ENCODE peak calls at places on chromosomes 16 and 17, in nine cellular contexts. One of them, this sample, is unnamed.

GRCh38 chr16:22284637-22285515 is 12.3 kb upstream of the POLR3E start:
- DNase-seq in right atrium auricular region: no peak
- DNase-seq in NCI-H1417: no peak
- DNase-seq in globus pallidus: no peak
- DNase-seq in hypothalamus: no peak
- DNase-seq in hepatocyte: no peak
- DNase-seq in activated CD8-positive, alpha-beta T cell treated with anti-CD3 and anti-CD28 coated beads for 36 hours: no peak
- DNase-seq in H54: no peak
- DNase-seq in OCI-M1: no peak
- DNase-seq in this sample: no peak

GRCh38 chr17:78381601-78382168 is 3.2 kb downstream of the PGS1 start:
- DNase-seq in right atrium auricular region: no peak
- DNase-seq in globus pallidus: no peak
- DNase-seq in H54: no peak
- DNase-seq in hepatocyte: no peak
- DNase-seq in hypothalamus: no peak
- DNase-seq in NCI-H1417: no peak
- DNase-seq in activated CD8-positive, alpha-beta T cell treated with anti-CD3 and anti-CD28 coated beads for 36 hours: peak; percentile 66
- DNase-seq in OCI-M1: peak; percentile 39
- DNase-seq in this sample: no peak

GRCh38 chr16:49183911-49184310 is 97.7 kb downstream of the CBLN1 start:
- DNase-seq in OCI-M1: peak; percentile 1
- DNase-seq in hepatocyte: peak; percentile 49
- DNase-seq in right atrium auricular region: no peak
- DNase-seq in globus pallidus: no peak
- DNase-seq in NCI-H1417: peak; percentile 26
- DNase-seq in hypothalamus: no peak
- DNase-seq in H54: peak; percentile 23
- DNase-seq in activated CD8-positive, alpha-beta T cell treated with anti-CD3 and anti-CD28 coated beads for 36 hours: peak; percentile 2
- DNase-seq in this sample: peak; percentile 28

GRCh38 chr17:4607261-4607731 is 23.0 kb downstream of the SMTNL2 start:
- DNase-seq in right atrium auricular region: no peak
- DNase-seq in NCI-H1417: no peak
- DNase-seq in OCI-M1: no peak
- DNase-seq in hepatocyte: no peak
- DNase-seq in hypothalamus: no peak
- DNase-seq in H54: no peak
- DNase-seq in activated CD8-positive, alpha-beta T cell treated with anti-CD3 and anti-CD28 coated beads for 36 hours: no peak
- DNase-seq in globus pallidus: no peak
- DNase-seq in this sample: no peak

GRCh38 chr16:75282811-75283281 is 31.4 kb upstream of the BCAR1 start:
- DNase-seq in globus pallidus: no peak
- DNase-seq in H54: no peak
- DNase-seq in hepatocyte: no peak
- DNase-seq in right atrium auricular region: no peak
- DNase-seq in hypothalamus: no peak
- DNase-seq in OCI-M1: no peak
- DNase-seq in NCI-H1417: peak; percentile 25
- DNase-seq in activated CD8-positive, alpha-beta T cell treated with anti-CD3 and anti-CD28 coated beads for 36 hours: no peak
- DNase-seq in this sample: peak; percentile 20

GRCh38 chr16:19919142-19919541 is 34.5 kb upstream of the GPRC5B start:
- DNase-seq in hypothalamus: no peak
- DNase-seq in hepatocyte: no peak
- DNase-seq in activated CD8-positive, alpha-beta T cell treated with anti-CD3 and anti-CD28 coated beads for 36 hours: no peak
- DNase-seq in right atrium auricular region: no peak
- DNase-seq in NCI-H1417: no peak
- DNase-seq in OCI-M1: no peak
- DNase-seq in H54: no peak
- DNase-seq in globus pallidus: no peak
- DNase-seq in this sample: no peak

GRCh38 chr16:50800074-50800473 is 58.2 kb downstream of the CYLD start:
- DNase-seq in hypothalamus: no peak
- DNase-seq in right atrium auricular region: no peak
- DNase-seq in OCI-M1: no peak
- DNase-seq in NCI-H1417: no peak
- DNase-seq in hepatocyte: no peak
- DNase-seq in globus pallidus: no peak
- DNase-seq in activated CD8-positive, alpha-beta T cell treated with anti-CD3 and anti-CD28 coated beads for 36 hours: no peak
- DNase-seq in H54: no peak
- DNase-seq in this sample: no peak

GRCh38 chr17:82346342-82347300 is 12.4 kb upstream of the TEX19 start:
- DNase-seq in NCI-H1417: no peak
- DNase-seq in OCI-M1: no peak
- DNase-seq in globus pallidus: no peak
- DNase-seq in right atrium auricular region: no peak
- DNase-seq in activated CD8-positive, alpha-beta T cell treated with anti-CD3 and anti-CD28 coated beads for 36 hours: no peak
- DNase-seq in H54: no peak
- DNase-seq in hypothalamus: no peak
- DNase-seq in hepatocyte: no peak
- DNase-seq in this sample: no peak

GRCh38 chr17:68033636-68034451 is 1.7 kb upstream of the KPNA2 start:
- DNase-seq in OCI-M1: peak; percentile 54
- DNase-seq in activated CD8-positive, alpha-beta T cell treated with anti-CD3 and anti-CD28 coated beads for 36 hours: no peak
- DNase-seq in hepatocyte: peak; percentile 29
- DNase-seq in hypothalamus: no peak
- DNase-seq in H54: peak; percentile 63
- DNase-seq in globus pallidus: peak; percentile 53
- DNase-seq in right atrium auricular region: no peak
- DNase-seq in NCI-H1417: peak; percentile 14
- DNase-seq in this sample: peak; percentile 59

GRCh38 chr17:68288804-68289203 is 2.1 kb downstream of the SLC16A6 start:
- DNase-seq in H54: no peak
- DNase-seq in globus pallidus: no peak
- DNase-seq in activated CD8-positive, alpha-beta T cell treated with anti-CD3 and anti-CD28 coated beads for 36 hours: peak; percentile 50
- DNase-seq in hepatocyte: no peak
- DNase-seq in right atrium auricular region: no peak
- DNase-seq in OCI-M1: no peak
- DNase-seq in NCI-H1417: no peak
- DNase-seq in hypothalamus: no peak
- DNase-seq in this sample: peak; percentile 27

GRCh38 chr17:63973930-63974593 is 1.3 kb upstream of the SCN4A start:
- DNase-seq in right atrium auricular region: no peak
- DNase-seq in activated CD8-positive, alpha-beta T cell treated with anti-CD3 and anti-CD28 coated beads for 36 hours: no peak
- DNase-seq in H54: peak; percentile 92
- DNase-seq in NCI-H1417: peak; percentile 57
- DNase-seq in globus pallidus: no peak
- DNase-seq in OCI-M1: no peak
- DNase-seq in hepatocyte: no peak
- DNase-seq in hypothalamus: no peak
- DNase-seq in this sample: peak; percentile 71